ENCODE peak calls at places on chromosome 7, in four cellular contexts. H is HepG2, O is GM12891, P is K562. L is an unnamed sample.

GRCh38 chr7:34011017-34011680 is 105.8 kb downstream of the BMPER start:
- DNase-seq in H (no peak), O (no peak), P (no peak), L (no peak)

GRCh38 chr7:41808541-41808940 is 105.7 kb upstream of the INHBA start:
- DNase-seq in H (no peak), O (no peak), P (no peak), L (no peak)

GRCh38 chr7:19117870-19118608 is 603 bp upstream of the TWIST1 start:
- DNase-seq in H (no peak), O (no peak), P (no peak), L (no peak)

GRCh38 chr7:30201921-30202320 is 67.1 kb downstream of the MTURN start:
- DNase-seq in H (no peak), O (no peak), P (no peak), L (no peak)

GRCh38 chr7:421056-421991 is 98.3 kb downstream of the PDGFA start:
- DNase-seq in H (no peak), O (no peak), P (no peak), L (no peak)

GRCh38 chr7:30168800-30169584 is 34.2 kb downstream of the MTURN start:
- DNase-seq in H (no peak), O (no peak), P (no peak), L (no peak)

GRCh38 chr7:53306846-53307245 is 271.4 kb downstream of the POM121L12 start:
- DNase-seq in H (no peak), O (no peak), P (no peak), L (no peak)

GRCh38 chr7:123747089-123747488 is 1.7 kb downstream of the WASL start:
- DNase-seq in H (no peak), O (no peak), P (no peak), L (no peak)

GRCh38 chr7:100837099-100837836 is 9.9 kb upstream of the EPHB4 start:
- DNase-seq in H (no peak), O (peak), P (peak), L (peak)

GRCh38 chr7:100632951-100633717 is 8.2 kb downstream of the TFR2 start:
- DNase-seq in H (no peak), O (no peak), P (no peak), L (no peak)

GRCh38 chr7:44228571-44229350 is 28.0 kb downstream of the YKT6 start:
- DNase-seq in H (no peak), O (no peak), P (no peak), L (no peak)

GRCh38 chr7:38478404-38478803 is 152.8 kb downstream of the AMPH start:
- DNase-seq in H (no peak), O (no peak), P (no peak), L (no peak)

GRCh38 chr7:28125381-28126046 is 55.1 kb downstream of the JAZF1 start:
- DNase-seq in H (no peak), O (no peak), P (no peak), L (no peak)

GRCh38 chr7:26664735-26665420 is 199.5 kb downstream of the SKAP2 start:
- DNase-seq in H (no peak), O (no peak), P (no peak), L (no peak)

GRCh38 chr7:90726120-90726519 is 130.0 kb downstream of the CDK14 start:
- DNase-seq in H (no peak), O (no peak), P (no peak), L (no peak)

GRCh38 chr7:37592366-37592765 is 91.2 kb upstream of the GPR141 start:
- DNase-seq in H (no peak), O (no peak), P (no peak), L (no peak)

GRCh38 chr7:42237891-42238531 is 1.0 kb upstream of the GLI3 start:
- DNase-seq in H (no peak), O (no peak), P (peak), L (no peak)

GRCh38 chr7:24025094-24025493 is 258.9 kb upstream of the NPY start:
- DNase-seq in H (no peak), O (no peak), P (no peak), L (no peak)

GRCh38 chr7:127437241-127437640 is 44.7 kb upstream of the ZNF800 start:
- DNase-seq in H (no peak), O (no peak), P (no peak), L (no peak)

GRCh38 chr7:155908385-155908784 is 96.1 kb upstream of the SHH start:
- DNase-seq in H (no peak), O (no peak), P (no peak), L (no peak)

GRCh38 chr7:30142710-30143109 is 7.9 kb downstream of the MTURN start:
- DNase-seq in H (peak), O (no peak), P (no peak), L (no peak)

GRCh38 chr7:20440472-20441105 is 109.9 kb downstream of the ITGB8 start:
- DNase-seq in H (peak), O (no peak), P (peak), L (no peak)

GRCh38 chr7:47502240-47502877 is 79.6 kb downstream of the TNS3 start:
- DNase-seq in H (no peak), O (no peak), P (no peak), L (no peak)

GRCh38 chr7:111678281-111678680 is 116.0 kb upstream of the IMMP2L start:
- DNase-seq in H (no peak), O (no peak), P (no peak), L (no peak)

GRCh38 chr7:123876557-123877256 is 31.7 kb downstream of the HYAL4 start:
- DNase-seq in H (no peak), O (no peak), P (no peak), L (no peak)

GRCh38 chr7:107691713-107692112 is 31.1 kb downstream of the SLC26A4 start:
- DNase-seq in H (no peak), O (no peak), P (no peak), L (no peak)

GRCh38 chr7:152989889-152990380 is 230.4 kb downstream of the ACTR3B start:
- DNase-seq in H (peak), O (no peak), P (no peak), L (no peak)

GRCh38 chr7:129553861-129554530 is 51.7 kb downstream of the SMKR1 start:
- DNase-seq in H (no peak), O (no peak), P (no peak), L (no peak)

GRCh38 chr7:19061331-19061730 is 56.1 kb downstream of the TWIST1 start:
- DNase-seq in H (no peak), O (no peak), P (no peak), L (no peak)

GRCh38 chr7:128849804-128850490 is 12.7 kb upstream of the ATP6V1F start:
- DNase-seq in H (no peak), O (no peak), P (no peak), L (no peak)

GRCh38 chr7:90119178-90119971 is 34.9 kb upstream of the STEAP1 start:
- DNase-seq in H (no peak), O (no peak), P (no peak), L (no peak)

GRCh38 chr7:133230591-133231194 is 22.2 kb upstream of the EXOC4 start:
- DNase-seq in H (peak), O (peak), P (peak), L (no peak)

GRCh38 chr7:97555845-97556431 is 175.9 kb upstream of the TAC1 start:
- DNase-seq in H (no peak), O (no peak), P (no peak), L (no peak)

GRCh38 chr7:131786204-131786603 is 229.8 kb upstream of the PODXL start:
- DNase-seq in H (no peak), O (no peak), P (no peak), L (no peak)

GRCh38 chr7:13126347-13126746 is 438.9 kb downstream of the ARL4A start:
- DNase-seq in H (no peak), O (no peak), P (no peak), L (no peak)

GRCh38 chr7:155132431-155132830 is 62.3 kb downstream of the HTR5A start:
- DNase-seq in H (no peak), O (no peak), P (no peak), L (no peak)

GRCh38 chr7:94223375-94224084 is 171.2 kb upstream of the COL1A2 start:
- DNase-seq in H (no peak), O (no peak), P (no peak), L (no peak)

DNA sequence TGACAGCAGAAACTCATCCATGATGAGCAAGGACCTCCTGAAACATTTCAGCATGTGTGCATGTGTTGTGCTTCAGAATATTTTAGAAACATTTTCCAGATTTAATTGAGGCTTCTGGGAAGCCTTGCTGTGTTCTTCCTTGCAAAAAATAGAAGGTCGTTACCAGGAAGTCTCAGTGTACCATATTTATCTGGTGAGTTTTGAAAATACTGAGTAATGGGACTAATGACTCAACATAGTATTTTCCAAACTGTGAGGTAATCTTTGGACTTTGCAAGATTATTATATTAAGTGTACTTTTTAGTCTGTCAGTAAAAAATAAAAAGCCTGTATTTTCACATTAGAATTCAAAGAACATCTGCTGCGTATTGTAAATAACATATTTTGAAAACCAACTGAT is 739.7 kb upstream of the GALNT17 start:
- DNase-seq in H (no peak), O (no peak), P (no peak), L (no peak)
- TF ChIP-seq POLR2AphosphoS5 in H (no peak), O (no peak), P (no peak), L (no peak)

GRCh38 chr7:73518470-73518869 is 3.6 kb downstream of the BAZ1B start:
- DNase-seq in H (no peak), O (no peak), P (no peak), L (no peak)

GRCh38 chr7:73521636-73522080 is 435 bp downstream of the BAZ1B start:
- DNase-seq in H (peak), O (peak), P (peak), L (peak)

GRCh38 chr7:73519867-73520672 is 2.0 kb downstream of the BAZ1B start:
- DNase-seq in H (peak), O (no peak), P (peak), L (no peak)

GRCh38 chr7:73520673-73521635 is 1.1 kb downstream of the BAZ1B start:
- DNase-seq in H (no peak), O (no peak), P (peak), L (no peak)

DNA sequence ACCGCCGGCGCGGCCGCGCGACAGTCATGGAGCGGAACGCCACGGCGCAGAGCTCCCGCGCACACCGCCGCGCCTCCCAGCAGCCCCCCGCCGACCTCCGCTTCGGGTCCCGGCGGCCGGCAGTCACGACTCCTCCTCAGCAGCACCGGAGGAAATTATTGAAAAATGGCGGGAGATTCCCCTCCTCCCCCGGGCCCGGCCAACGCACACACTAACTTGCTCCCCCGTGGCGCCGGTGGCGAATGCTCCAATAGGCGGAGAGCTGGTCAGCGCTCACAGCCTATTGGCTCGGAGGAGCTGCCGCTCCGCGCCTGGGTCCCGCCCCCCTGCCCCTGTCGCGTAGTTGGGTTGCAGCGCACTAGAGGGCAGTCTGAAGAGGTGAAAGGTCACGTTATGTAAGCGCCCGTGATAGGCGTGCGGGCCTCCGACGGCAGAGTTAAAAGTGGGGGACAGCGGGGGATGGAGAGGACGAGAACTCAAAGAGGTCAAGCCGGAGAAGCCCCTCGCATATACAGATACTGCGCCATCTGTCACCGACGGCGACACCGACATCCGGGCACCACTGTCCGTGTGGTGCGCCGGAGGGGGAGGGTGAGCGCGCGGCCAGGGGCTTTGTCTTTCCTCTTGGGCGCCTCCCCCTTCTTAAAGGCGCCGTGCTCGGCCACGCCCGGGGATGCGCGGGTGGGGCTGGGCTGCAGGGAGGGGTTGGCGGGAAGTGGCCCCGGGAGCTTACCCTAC is at the start of gene BAZ1B:
- DNase-seq in H (peak), O (peak), P (peak), L (peak)
- TF ChIP-seq POLR2A in H (peak), O (peak), P (peak), L (peak)

DNA sequence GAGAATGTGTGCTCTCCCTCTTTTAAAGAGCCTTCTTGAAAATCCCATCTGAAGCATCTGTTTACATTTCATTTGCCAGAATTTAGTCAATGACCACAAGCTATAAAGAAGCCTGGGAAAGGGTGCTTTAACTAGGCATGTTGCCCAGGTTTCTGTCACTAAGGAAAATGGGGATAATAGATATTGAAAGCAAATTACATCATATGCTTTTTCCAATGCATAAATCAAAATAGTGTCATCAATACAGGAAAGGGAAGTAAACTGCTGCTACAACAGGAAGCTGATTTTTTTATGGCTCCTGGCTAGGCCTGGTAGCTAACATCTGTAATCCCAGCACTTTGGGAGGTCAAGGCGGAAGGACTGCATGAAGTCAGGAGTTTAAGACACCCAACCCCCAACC is 67.6 kb downstream of the ELAPOR2 start:
- DNase-seq in H (no peak), O (no peak), P (no peak), L (no peak)
- TF ChIP-seq TAF1 in H (no peak), O (no peak), P (no peak), L (no peak)

GRCh38 chr7:80324032-80324431 is 187.8 kb downstream of the GNAT3 start:
- DNase-seq in H (no peak), O (no peak), P (no peak), L (no peak)

GRCh38 chr7:80313716-80314115 is 179.1 kb downstream of the GNAI1 start:
- DNase-seq in H (no peak), O (no peak), P (no peak), L (no peak)

GRCh38 chr7:80318081-80318480 is 183.4 kb downstream of the GNAI1 start:
- DNase-seq in H (no peak), O (no peak), P (no peak), L (no peak)

GRCh38 chr7:80316811-80317210 is 182.2 kb downstream of the GNAI1 start:
- DNase-seq in H (no peak), O (no peak), P (no peak), L (no peak)

GRCh38 chr7:80319461-80319860 is 184.8 kb downstream of the GNAI1 start:
- DNase-seq in H (no peak), O (no peak), P (no peak), L (no peak)
- TF ChIP-seq POLR2AphosphoS5 in H (no peak), O (no peak), P (no peak), L (no peak)

GRCh38 chr7:36370046-36370445 is 19.6 kb upstream of the ANLN start:
- DNase-seq in H (no peak), O (no peak), P (no peak), L (no peak)

GRCh38 chr7:36367561-36367889 is 22.1 kb upstream of the ANLN start:
- DNase-seq in H (no peak), O (peak), P (no peak), L (no peak)

GRCh38 chr7:36368496-36368895 is 21.2 kb upstream of the ANLN start:
- DNase-seq in H (no peak), O (no peak), P (no peak), L (no peak)

GRCh38 chr7:36366005-36366583 is 23.6 kb upstream of the ANLN start:
- DNase-seq in H (no peak), O (no peak), P (no peak), L (no peak)

GRCh38 chr7:36366649-36367560 is 22.8 kb upstream of the ANLN start:
- DNase-seq in H (peak), O (peak), P (peak), L (peak)
- TF ChIP-seq POLR2A in H (peak), O (no peak), P (no peak), L (no peak)

DNA sequence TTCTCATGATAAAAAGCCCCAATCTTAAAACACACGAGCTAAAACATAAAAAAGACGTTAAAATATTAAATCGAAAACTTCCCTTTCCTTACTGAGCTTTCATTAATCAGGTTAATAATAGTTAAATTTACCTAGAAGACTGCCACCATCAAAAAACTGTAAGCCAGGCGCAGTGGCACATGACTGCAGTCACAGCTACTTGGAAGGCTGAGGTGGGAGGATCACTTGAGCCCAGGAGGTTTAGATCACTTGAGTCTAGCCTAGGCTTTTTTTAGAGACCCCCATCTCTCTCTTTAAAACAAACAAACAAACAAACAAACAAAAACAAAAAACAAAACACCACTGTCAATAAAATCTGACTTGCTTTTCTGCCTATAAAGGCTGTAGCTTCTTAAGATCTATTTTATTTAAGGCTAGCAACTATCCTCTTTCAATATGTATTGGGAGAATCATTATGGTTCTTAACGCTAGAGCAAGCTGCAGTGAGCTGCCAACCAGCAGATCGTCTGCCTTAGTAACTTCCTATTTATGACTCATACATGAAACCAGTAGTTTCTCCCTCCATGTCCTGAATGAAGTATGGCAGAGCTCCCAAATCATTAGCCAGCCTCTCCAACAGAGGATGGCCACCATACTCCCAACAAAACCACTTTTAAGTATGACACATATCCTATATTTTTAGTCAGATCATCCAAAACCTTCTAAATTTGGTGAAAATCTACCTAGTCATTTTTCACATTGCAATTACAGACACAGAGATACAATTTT is 163.7 kb downstream of the SRPK2 start:
- DNase-seq in H (no peak), O (no peak), P (peak), L (no peak)
- TF ChIP-seq TAF1 in H (no peak), O (no peak), P (no peak), L (no peak)

DNA sequence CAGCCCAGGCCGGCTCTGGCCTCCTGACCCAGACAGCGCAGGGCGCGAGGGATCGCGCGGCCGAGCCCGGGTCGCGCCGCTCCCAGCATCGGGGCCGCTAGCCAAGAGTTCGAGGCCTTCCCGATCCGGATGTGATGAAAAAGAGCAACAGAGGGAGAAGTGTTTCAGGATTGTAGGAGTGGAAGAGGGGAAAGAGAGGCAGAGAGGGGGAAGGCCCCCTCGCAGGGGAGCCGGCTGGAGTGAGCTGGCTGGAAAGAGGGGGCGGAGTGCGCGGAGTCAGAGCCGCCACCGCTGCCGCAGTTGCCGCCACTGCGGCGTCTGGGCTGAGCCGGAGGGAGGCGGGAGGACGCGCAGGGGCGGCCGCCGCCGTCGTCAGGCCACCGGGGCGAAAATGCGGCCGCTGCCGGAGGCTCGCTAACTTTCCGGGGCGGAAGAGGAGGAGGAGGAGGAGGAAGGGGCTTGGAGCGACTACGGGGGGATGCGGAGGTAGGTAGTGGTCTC is 307 bp downstream of the MDFIC start:
- DNase-seq in H (no peak), O (peak), P (no peak), L (peak)
- TF ChIP-seq POLR2AphosphoS5 in H (no peak), O (peak), P (no peak), L (peak)

GRCh38 chr7:87876040-87876758 is at the start of the genes DBF4 and SLC25A40:
- DNase-seq in H (peak), O (peak), P (peak), L (peak)
- TF ChIP-seq POLR2A in H (peak), O (peak), P (peak), L (peak)

L was measured in GM12892.